ENCODE peak calls at places on chromosomes 5 and 9, in ten cellular contexts. G, B, J, Z, D, S, I, R, F and T are unnamed samples.

GRCh38 chr5:159156839-159157238 is 52.5 kb downstream of the RNF145 start:
- DNase-seq in G (peak), B (no peak), J (peak), Z (peak), D (peak), S (peak), I (peak), R (peak), F (no peak), T (peak)

GRCh38 chr5:154384480-154385235 is 61.1 kb upstream of the SAP30L start:
- DNase-seq in G (peak), B (no peak), J (peak), Z (no peak), D (no peak), S (no peak), I (no peak), R (no peak), F (no peak), T (peak)

GRCh38 chr5:32261198-32261597 is 51.5 kb downstream of the MTMR12 start:
- DNase-seq in G (peak), B (no peak), J (no peak), Z (peak), D (no peak), S (no peak), I (no peak), R (no peak), F (no peak), T (peak)

GRCh38 chr5:53874409-53874808 is 314.0 kb downstream of the NDUFS4 start:
- DNase-seq in G (no peak), B (no peak), J (peak), Z (peak), D (no peak), S (no peak), I (no peak), R (no peak), F (no peak), T (no peak)

GRCh38 chr5:173781826-173782670 is 106.1 kb upstream of the CPEB4 start:
- DNase-seq in G (peak), B (peak), J (peak), Z (peak), D (peak), S (peak), I (peak), R (peak), F (peak), T (peak)

GRCh38 chr5:14996997-14997396 is 125.4 kb upstream of the ANKH start:
- DNase-seq in G (no peak), B (no peak), J (no peak), Z (no peak), D (no peak), S (no peak), I (no peak), R (no peak), F (no peak), T (peak)

GRCh38 chr9:81632599-81632998 is 56.7 kb downstream of the TLE1 start:
- DNase-seq in G (no peak), B (no peak), J (no peak), Z (peak), D (no peak), S (peak), I (no peak), R (no peak), F (peak), T (no peak)

GRCh38 chr9:125961037-125961436 is 213.9 kb downstream of the PBX3 start:
- DNase-seq in G (no peak), B (no peak), J (no peak), Z (no peak), D (no peak), S (no peak), I (no peak), R (no peak), F (no peak), T (no peak)

GRCh38 chr5:92907914-92908606 is 673.0 kb downstream of the NR2F1-AS1 start:
- DNase-seq in G (no peak), B (no peak), J (no peak), Z (peak), D (no peak), S (peak), I (peak), R (no peak), F (no peak), T (peak)

GRCh38 chr5:61277190-61277589 is 54.9 kb upstream of the ZSWIM6 start:
- DNase-seq in G (no peak), B (no peak), J (no peak), Z (peak), D (peak), S (peak), I (no peak), R (no peak), F (no peak), T (peak)

GRCh38 chr5:151449288-151449687 is 1.9 kb downstream of the SLC36A1 start:
- DNase-seq in G (no peak), B (no peak), J (no peak), Z (no peak), D (no peak), S (no peak), I (no peak), R (no peak), F (no peak), T (no peak)
- H3K4me3 ChIP-seq in G (peak), B (peak), J (no peak), Z (no peak), D (no peak), S (no peak), I (no peak), R (no peak), F (peak), T (no peak)

GRCh38 chr9:136570191-136570845 is 24.5 kb upstream of the NOTCH1 start:
- DNase-seq in G (no peak), B (no peak), J (no peak), Z (no peak), D (no peak), S (no peak), I (no peak), R (no peak), F (no peak), T (no peak)

GRCh38 chr9:136570916-136571315 is 25.1 kb upstream of the NOTCH1 start:
- DNase-seq in G (no peak), B (no peak), J (no peak), Z (no peak), D (no peak), S (no peak), I (no peak), R (no peak), F (no peak), T (no peak)

GRCh38 chr9:136571525-136571924 is 25.7 kb upstream of the NOTCH1 start:
- DNase-seq in G (no peak), B (no peak), J (no peak), Z (no peak), D (no peak), S (no peak), I (no peak), R (no peak), F (no peak), T (no peak)

GRCh38 chr9:136572596-136573313 is 26.9 kb upstream of the NOTCH1 start:
- DNase-seq in G (no peak), B (peak), J (no peak), Z (no peak), D (no peak), S (no peak), I (no peak), R (no peak), F (no peak), T (no peak)

GRCh38 chr9:136572003-136572595 is 26.3 kb upstream of the NOTCH1 start:
- DNase-seq in G (no peak), B (peak), J (peak), Z (peak), D (peak), S (peak), I (no peak), R (peak), F (peak), T (no peak)
- H3K4me3 ChIP-seq in G (no peak), B (peak), J (no peak), Z (no peak), D (no peak), S (no peak), I (no peak), R (no peak), F (no peak), T (no peak)

DNA sequence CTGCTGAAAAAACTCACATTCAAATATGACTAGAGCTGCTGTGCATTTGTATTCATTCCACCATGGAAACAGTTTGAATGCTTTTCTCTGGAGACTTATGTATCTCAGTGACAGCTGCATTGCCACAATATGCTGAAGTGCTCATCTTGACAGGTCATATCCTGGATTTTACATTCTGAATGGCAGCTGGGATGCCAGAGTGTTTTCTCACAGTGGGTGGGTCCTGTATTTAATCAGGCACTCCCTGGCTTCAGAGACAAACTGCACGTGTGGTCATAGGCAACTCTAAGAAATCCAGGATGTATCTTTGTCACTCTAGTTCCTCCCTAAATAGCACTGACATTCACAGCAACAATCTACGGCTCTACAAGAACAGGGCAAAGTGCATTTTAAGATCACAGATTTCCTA is 75.6 kb downstream of the ST8SIA4 start:
- DNase-seq in G (peak), B (no peak), J (no peak), Z (peak), D (no peak), S (no peak), I (no peak), R (no peak), F (no peak), T (peak)
- H3K4me3 ChIP-seq in G (peak), B (no peak), J (no peak), Z (no peak), D (no peak), S (no peak), I (no peak), R (no peak), F (no peak), T (peak)

DNA sequence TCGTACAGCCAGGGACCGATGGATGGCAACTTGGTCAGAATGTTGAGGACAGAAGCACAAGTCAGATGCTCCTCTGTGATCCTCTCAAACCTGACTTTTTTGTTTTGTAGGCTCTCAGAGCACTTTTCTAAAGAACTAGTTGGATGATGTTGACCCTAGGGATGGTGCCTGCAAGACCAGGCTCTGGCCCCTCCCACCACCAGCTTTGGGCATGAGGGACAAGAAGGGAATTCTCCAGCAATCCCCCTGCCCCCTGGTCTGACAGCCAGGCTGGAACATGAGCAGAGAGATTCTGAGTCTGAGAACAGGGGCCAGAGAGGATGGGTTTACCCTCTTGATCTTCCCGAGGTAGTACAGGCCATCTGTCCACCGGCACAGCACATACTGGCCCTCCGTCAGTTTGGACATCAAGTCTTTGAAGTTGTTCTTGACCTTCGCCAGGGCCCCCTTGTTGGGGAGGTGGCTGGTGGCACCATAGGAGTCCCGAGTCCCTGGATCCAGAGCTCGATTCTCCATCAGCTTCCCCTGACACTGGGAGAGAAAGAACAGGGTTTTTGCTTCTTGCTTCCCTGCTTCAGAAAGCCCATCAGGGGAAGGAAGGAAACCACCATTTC is 2.7 kb downstream of the PHF19 start:
- DNase-seq in G (no peak), B (no peak), J (no peak), Z (no peak), D (no peak), S (no peak), I (no peak), R (no peak), F (no peak), T (no peak)
- H3K4me3 ChIP-seq in G (no peak), B (no peak), J (no peak), Z (no peak), D (no peak), S (no peak), I (no peak), R (no peak), F (no peak), T (no peak)

GRCh38 chr9:109321727-109322126 is 868 bp upstream of the EPB41L4B start:
- DNase-seq in G (no peak), B (no peak), J (no peak), Z (no peak), D (no peak), S (no peak), I (no peak), R (no peak), F (no peak), T (no peak)

GRCh38 chr9:109319072-109319630 is 1.7 kb downstream of the EPB41L4B start:
- DNase-seq in G (no peak), B (no peak), J (no peak), Z (no peak), D (no peak), S (no peak), I (no peak), R (no peak), F (no peak), T (no peak)

GRCh38 chr9:109320734-109321448 is at the start of gene EPB41L4B:
- DNase-seq in G (peak), B (peak), J (no peak), Z (peak), D (peak), S (peak), I (peak), R (peak), F (peak), T (peak)

GRCh38 chr9:109319631-109320233 is 1.1 kb downstream of the EPB41L4B start:
- DNase-seq in G (no peak), B (no peak), J (no peak), Z (no peak), D (no peak), S (no peak), I (no peak), R (no peak), F (no peak), T (peak)

DNA sequence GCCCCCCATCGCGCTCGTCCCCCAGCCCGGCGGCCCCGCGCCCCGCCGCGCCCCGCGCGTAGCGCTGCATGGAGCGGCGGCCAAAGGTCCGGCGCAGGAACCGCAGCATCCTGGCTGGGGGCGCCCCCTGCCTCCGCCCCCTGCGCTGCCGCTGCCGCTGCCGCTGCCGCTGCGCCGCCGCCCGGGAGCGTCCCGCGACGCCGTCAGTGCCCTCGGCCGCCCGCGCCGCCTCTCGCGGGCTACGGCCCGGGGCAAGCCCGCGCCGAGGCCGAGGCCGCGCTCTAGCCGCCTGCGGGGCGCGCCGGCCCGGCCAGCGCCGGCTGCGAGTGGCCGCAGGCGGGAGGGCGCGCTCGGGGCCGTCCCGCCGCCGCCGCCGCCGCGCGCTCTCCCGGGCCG is 523 bp downstream of the EPB41L4B start:
- DNase-seq in G (no peak), B (no peak), J (no peak), Z (no peak), D (no peak), S (no peak), I (no peak), R (no peak), F (no peak), T (peak)
- H3K4me3 ChIP-seq in G (no peak), B (peak), J (no peak), Z (no peak), D (no peak), S (no peak), I (no peak), R (peak), F (peak), T (no peak)

DNA sequence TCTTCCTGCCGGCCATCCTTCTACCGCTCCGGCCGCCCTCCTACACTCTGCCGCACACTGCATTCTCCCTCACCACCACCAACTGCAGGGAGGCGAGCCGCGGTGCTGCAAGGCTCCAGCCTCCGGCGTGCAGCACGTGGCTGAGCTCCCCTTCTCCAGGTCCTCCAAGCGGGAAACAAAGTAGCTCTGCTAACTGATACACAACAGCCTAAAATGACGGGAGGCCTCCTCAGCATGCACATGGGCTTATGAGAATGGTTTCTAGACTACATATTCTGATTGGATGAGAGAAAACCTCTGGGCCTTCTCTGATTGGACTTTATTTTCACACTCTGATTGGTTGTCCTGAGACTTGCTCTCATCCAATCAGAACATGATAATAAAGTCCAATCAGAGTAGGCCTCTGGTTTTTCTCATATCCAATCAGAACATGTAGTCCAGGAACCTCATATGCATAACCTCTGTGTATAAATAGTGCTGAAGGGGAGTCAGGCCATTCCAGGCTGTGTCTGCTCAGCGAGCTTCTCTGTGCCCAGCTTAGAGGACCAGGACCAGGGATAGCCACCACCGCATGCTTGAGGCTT is 27.0 kb upstream of the ZNF354B start:
- DNase-seq in G (peak), B (no peak), J (no peak), Z (no peak), D (no peak), S (no peak), I (no peak), R (no peak), F (no peak), T (no peak)
- H3K4me3 ChIP-seq in G (no peak), B (no peak), J (no peak), Z (no peak), D (no peak), S (no peak), I (no peak), R (no peak), F (no peak), T (no peak)

GRCh38 chr9:14962193-14962899 is 52.1 kb upstream of the FREM1 start:
- DNase-seq in G (no peak), B (no peak), J (no peak), Z (no peak), D (no peak), S (no peak), I (no peak), R (no peak), F (no peak), T (no peak)
- H3K4me3 ChIP-seq in G (no peak), B (no peak), J (no peak), Z (no peak), D (no peak), S (no peak), I (no peak), R (no peak), F (no peak), T (no peak)